ENCODE peak calls at places on chromosomes 5 and 9, in five cellular contexts. One of them, this sample, is unnamed.
A peak's percentile ranks its signal among the peaks of the same experiment; 100 is the strongest.

GRCh38 chr9:137972988-137973470 is 95.4 kb downstream of the CACNA1B start:
- DNase-seq in A549: no peak
- DNase-seq in Peyer's patch: peak; percentile 34
- DNase-seq in erythroblast: no peak
- DNase-seq in GM12891: no peak
- DNase-seq in this sample: peak; percentile 48

GRCh38 chr5:120436996-120437395 is 27.1 kb upstream of the PRR16 start:
- DNase-seq in GM12891: no peak
- DNase-seq in erythroblast: no peak
- DNase-seq in A549: no peak
- DNase-seq in Peyer's patch: no peak
- DNase-seq in this sample: no peak

GRCh38 chr9:95626341-95626740 is 109.6 kb upstream of the PTCH1 start:
- DNase-seq in A549: no peak
- DNase-seq in Peyer's patch: no peak
- DNase-seq in erythroblast: no peak
- DNase-seq in GM12891: no peak
- DNase-seq in this sample: no peak

GRCh38 chr9:72858089-72858912 is 94.6 kb downstream of the ALDH1A1 start:
- DNase-seq in A549: peak; percentile 65
- DNase-seq in erythroblast: peak; percentile 83
- DNase-seq in GM12891: no peak
- DNase-seq in Peyer's patch: peak; percentile 73
- DNase-seq in this sample: no peak

GRCh38 chr5:44546283-44546682 is 157.1 kb upstream of the FGF10 start:
- DNase-seq in A549: no peak
- DNase-seq in erythroblast: no peak
- DNase-seq in Peyer's patch: no peak
- DNase-seq in GM12891: no peak
- DNase-seq in this sample: no peak

GRCh38 chr5:175082866-175083590 is 358.6 kb downstream of the MSX2 start:
- DNase-seq in GM12891: no peak
- DNase-seq in A549: no peak
- DNase-seq in erythroblast: no peak
- DNase-seq in Peyer's patch: no peak
- DNase-seq in this sample: no peak

GRCh38 chr5:132865668-132866341 is 464 bp downstream of the GDF9 start:
- DNase-seq in erythroblast: no peak
- DNase-seq in A549: no peak
- DNase-seq in GM12891: no peak
- DNase-seq in Peyer's patch: no peak
- DNase-seq in this sample: no peak

GRCh38 chr5:170622933-170623332 is 119.1 kb downstream of the KCNIP1 start:
- DNase-seq in A549: no peak
- DNase-seq in Peyer's patch: no peak
- DNase-seq in erythroblast: no peak
- DNase-seq in GM12891: no peak
- DNase-seq in this sample: peak; percentile 33

GRCh38 chr9:129586241-129586640 is 34.7 kb downstream of the C9orf50 start:
- DNase-seq in A549: no peak
- DNase-seq in Peyer's patch: no peak
- DNase-seq in GM12891: no peak
- DNase-seq in erythroblast: no peak
- DNase-seq in this sample: no peak

GRCh38 chr9:129583308-129584038 is 37.4 kb downstream of the C9orf50 start:
- DNase-seq in GM12891: no peak
- DNase-seq in A549: no peak
- DNase-seq in Peyer's patch: no peak
- DNase-seq in erythroblast: no peak
- DNase-seq in this sample: no peak

GRCh38 chr9:129584136-129584535 is 36.8 kb downstream of the C9orf50 start:
- DNase-seq in erythroblast: peak; percentile 66
- DNase-seq in Peyer's patch: no peak
- DNase-seq in A549: peak; percentile 82
- DNase-seq in GM12891: no peak
- DNase-seq in this sample: peak; percentile 85

GRCh38 chr9:129586647-129587046 is 34.3 kb downstream of the C9orf50 start:
- DNase-seq in GM12891: no peak
- DNase-seq in Peyer's patch: no peak
- DNase-seq in erythroblast: no peak
- DNase-seq in A549: no peak
- DNase-seq in this sample: no peak

DNA sequence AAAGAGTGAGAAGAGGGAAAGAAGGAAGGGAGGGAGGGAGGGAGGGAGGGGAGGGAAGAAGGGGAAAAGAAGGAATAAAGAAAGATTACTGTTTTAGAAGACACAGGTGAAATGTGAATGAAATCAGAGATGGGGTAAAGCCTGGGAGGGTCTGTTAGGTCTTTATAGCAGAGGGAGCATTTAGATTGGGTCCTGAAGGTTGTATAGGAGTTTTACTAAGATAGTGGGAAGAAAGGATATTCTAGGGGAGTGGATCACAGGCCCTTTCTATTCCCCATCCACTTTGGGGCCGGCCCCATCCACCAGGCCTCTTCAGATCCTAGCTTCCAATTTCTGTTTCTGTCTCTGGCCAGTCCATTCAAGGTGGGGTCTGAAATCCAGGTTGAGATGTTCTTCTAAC is 35.5 kb downstream of the C9orf50 start:
- DNase-seq in erythroblast: no peak
- DNase-seq in Peyer's patch: no peak
- DNase-seq in A549: no peak
- DNase-seq in GM12891: no peak
- DNase-seq in this sample: no peak
- TF ChIP-seq POLR2A in erythroblast: no peak
- TF ChIP-seq POLR2A in Peyer's patch: no peak
- TF ChIP-seq POLR2A in A549: no peak
- TF ChIP-seq POLR2A in GM12891: no peak
- TF ChIP-seq POLR2A in this sample: no peak

DNA sequence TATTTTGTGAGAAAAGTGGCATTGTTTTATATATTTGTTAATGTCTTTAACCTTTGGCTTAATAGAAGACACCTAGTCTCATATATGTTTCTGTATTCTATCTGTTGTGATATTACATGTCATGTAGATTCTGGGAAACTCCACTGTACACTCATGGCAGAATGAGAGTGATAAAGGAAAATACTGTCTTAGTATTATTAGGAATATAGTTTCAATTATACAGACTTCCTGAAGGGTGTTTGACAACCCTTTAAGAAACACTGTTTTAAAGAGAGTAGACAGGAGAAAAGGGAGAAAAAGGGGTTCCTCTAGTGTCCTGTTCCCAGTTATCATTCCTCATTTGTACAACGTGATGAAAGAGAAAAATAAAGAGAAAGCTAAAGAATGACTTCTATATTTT is 42.1 kb upstream of the SPEF2 start:
- DNase-seq in A549: no peak
- DNase-seq in Peyer's patch: no peak
- DNase-seq in erythroblast: no peak
- DNase-seq in GM12891: no peak
- DNase-seq in this sample: no peak
- TF ChIP-seq POLR2A in A549: no peak
- TF ChIP-seq POLR2A in Peyer's patch: no peak
- TF ChIP-seq POLR2A in erythroblast: no peak
- TF ChIP-seq POLR2A in GM12891: no peak
- TF ChIP-seq POLR2A in this sample: no peak

GRCh38 chr5:157148734-157149615 is 6.3 kb upstream of the MED7 start:
- DNase-seq in Peyer's patch: no peak
- DNase-seq in A549: peak; percentile 81
- DNase-seq in erythroblast: peak; percentile 91
- DNase-seq in GM12891: peak; percentile 40
- DNase-seq in this sample: no peak

GRCh38 chr5:157137691-157138090 is 5.0 kb downstream of the MED7 start:
- DNase-seq in Peyer's patch: no peak
- DNase-seq in GM12891: no peak
- DNase-seq in A549: no peak
- DNase-seq in erythroblast: no peak
- DNase-seq in this sample: peak; percentile 21

GRCh38 chr5:157142317-157143126 is at the start of gene MED7:
- DNase-seq in A549: peak; percentile 99
- DNase-seq in Peyer's patch: peak; percentile 87
- DNase-seq in GM12891: peak; percentile 84
- DNase-seq in erythroblast: peak; percentile 99
- DNase-seq in this sample: peak; percentile 98

DNA sequence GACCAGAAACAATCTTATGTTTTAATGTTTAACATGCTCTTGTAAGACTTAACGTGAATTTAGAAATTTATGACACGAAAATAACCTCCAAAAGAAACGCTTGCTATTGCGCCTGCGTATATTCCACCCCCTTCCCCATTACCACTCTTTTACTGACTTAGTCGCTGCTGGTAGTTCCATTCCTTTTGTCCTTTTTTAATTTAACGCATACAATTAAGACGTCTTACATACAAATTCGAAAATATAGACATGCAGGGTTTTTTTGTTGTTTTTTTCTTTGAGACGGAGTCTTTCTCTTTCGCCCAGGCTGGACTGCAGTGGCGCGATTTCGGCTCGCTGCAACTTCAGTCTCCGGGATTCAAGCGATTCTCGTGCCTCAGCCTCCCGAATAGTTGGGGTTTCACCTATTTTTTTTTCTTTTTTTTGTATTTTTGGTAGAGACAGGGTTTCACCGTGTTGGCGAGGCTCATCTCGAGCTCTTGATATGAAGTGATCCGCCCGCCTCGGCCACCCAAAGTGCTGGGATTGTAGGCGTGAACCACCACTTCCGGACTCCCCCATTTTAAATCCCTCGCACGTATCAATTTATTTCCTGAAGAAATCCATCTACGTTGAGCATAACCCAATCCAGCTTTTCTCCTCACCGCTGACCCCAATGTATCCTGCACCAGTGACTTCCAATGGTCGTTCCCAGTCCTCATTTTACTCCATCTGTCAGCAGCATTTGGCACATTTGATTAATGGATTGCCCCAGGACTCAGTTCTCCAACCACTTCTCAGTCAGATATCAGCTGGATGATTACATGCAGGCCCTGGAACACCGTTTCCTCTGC is 678 bp upstream of the MED7 start:
- DNase-seq in Peyer's patch: peak; percentile 71
- DNase-seq in erythroblast: peak; percentile 87
- DNase-seq in A549: peak; percentile 84
- DNase-seq in GM12891: no peak
- DNase-seq in this sample: peak; percentile 67
- TF ChIP-seq POLR2A in Peyer's patch: no peak
- TF ChIP-seq POLR2A in erythroblast: peak; percentile 85
- TF ChIP-seq POLR2A in A549: no peak
- TF ChIP-seq POLR2A in GM12891: no peak
- TF ChIP-seq POLR2A in this sample: peak; percentile 19

GRCh38 chr9:38254756-38255155 is 137.7 kb upstream of the ALDH1B1 start:
- DNase-seq in erythroblast: no peak
- DNase-seq in A549: no peak
- DNase-seq in GM12891: no peak
- DNase-seq in Peyer's patch: no peak
- DNase-seq in this sample: no peak
- TF ChIP-seq POLR2A in erythroblast: no peak
- TF ChIP-seq POLR2A in A549: no peak
- TF ChIP-seq POLR2A in GM12891: no peak
- TF ChIP-seq POLR2A in Peyer's patch: no peak
- TF ChIP-seq POLR2A in this sample: no peak

DNA sequence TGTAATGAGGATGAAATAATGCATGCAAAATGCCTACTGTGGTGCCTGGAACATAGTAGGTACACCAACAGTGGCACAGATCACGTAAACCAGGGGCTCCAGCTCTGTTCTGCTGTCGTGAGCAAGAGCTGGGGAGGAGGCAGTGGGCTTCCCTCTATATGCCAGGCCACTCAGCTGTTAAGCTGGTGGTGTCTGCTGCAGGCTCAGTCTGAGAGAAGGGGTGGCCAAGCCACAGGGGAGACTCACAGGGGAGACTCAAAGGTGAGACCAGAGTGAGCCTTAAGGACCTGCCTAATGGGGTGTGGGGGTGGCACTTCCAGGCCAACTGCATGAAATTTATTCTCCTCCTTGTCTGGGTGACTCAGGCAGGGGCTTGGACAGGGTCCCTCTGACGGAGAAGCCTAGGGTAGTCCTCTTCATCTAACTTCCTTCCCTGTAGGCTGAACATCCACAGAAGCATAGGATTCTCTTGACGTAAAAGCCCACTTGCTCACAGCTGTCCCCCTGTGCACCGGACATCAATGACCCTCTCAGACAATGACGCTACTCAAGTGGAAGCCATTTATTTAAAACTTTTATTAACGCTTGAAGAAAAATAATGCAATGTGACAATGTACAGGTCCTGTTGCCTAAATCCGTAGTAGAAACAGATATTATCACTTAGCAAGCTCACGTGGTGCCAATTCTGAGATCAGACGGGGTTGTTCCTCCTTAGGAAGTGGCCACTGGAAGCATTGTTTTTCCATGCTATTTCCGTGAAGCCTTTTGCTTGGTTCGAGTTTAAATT is 13.9 kb downstream of the STC2 start:
- DNase-seq in GM12891: no peak
- DNase-seq in erythroblast: no peak
- DNase-seq in Peyer's patch: no peak
- DNase-seq in A549: no peak
- DNase-seq in this sample: no peak
- TF ChIP-seq POLR2A in GM12891: no peak
- TF ChIP-seq POLR2A in erythroblast: no peak
- TF ChIP-seq POLR2A in Peyer's patch: no peak
- TF ChIP-seq POLR2A in A549: no peak
- TF ChIP-seq POLR2A in this sample: no peak

GRCh38 chr5:179795863-179796833 is 2.4 kb downstream of the LTC4S start:
- DNase-seq in erythroblast: peak; percentile 84
- DNase-seq in A549: no peak
- DNase-seq in Peyer's patch: peak; percentile 92
- DNase-seq in GM12891: peak; percentile 78
- DNase-seq in this sample: peak; percentile 87
- TF ChIP-seq POLR2A in erythroblast: no peak
- TF ChIP-seq POLR2A in A549: peak; percentile 28
- TF ChIP-seq POLR2A in Peyer's patch: peak; percentile 28
- TF ChIP-seq POLR2A in GM12891: peak; percentile 63
- TF ChIP-seq POLR2A in this sample: peak; percentile 20

DNA sequence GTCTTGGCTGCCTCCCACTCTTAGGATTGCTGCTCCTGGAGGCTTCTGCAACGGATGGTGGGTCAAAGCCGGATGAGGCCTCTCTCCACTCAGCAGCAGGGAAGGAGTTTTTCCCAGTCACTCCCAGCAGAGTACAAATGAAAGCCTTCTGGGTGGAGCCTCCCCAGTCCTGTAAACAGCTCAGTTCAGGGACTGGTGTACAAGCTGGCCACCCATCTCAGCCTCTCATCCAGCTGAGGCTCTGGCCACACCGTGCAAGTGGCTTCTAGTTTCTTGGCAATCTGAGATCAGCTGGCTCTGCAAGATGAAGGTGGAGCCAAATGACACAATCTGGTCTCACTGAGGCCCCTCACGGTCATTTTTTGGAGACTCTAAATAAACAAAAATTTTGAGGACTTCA is 10.0 kb downstream of the GPX3 start:
- DNase-seq in GM12891: no peak
- DNase-seq in erythroblast: no peak
- DNase-seq in A549: no peak
- DNase-seq in Peyer's patch: no peak
- DNase-seq in this sample: peak; percentile 96
- TF ChIP-seq POLR2A in GM12891: no peak
- TF ChIP-seq POLR2A in erythroblast: no peak
- TF ChIP-seq POLR2A in A549: no peak
- TF ChIP-seq POLR2A in Peyer's patch: no peak
- TF ChIP-seq POLR2A in this sample: no peak

GRCh38 chr9:127828262-127829031 is 25.8 kb downstream of the FPGS start:
- DNase-seq in A549: peak; percentile 87
- DNase-seq in GM12891: no peak
- DNase-seq in erythroblast: peak; percentile 67
- DNase-seq in Peyer's patch: peak; percentile 80
- DNase-seq in this sample: peak; percentile 95
- TF ChIP-seq POLR2A in A549: peak; percentile 24
- TF ChIP-seq POLR2A in GM12891: no peak
- TF ChIP-seq POLR2A in erythroblast: no peak
- TF ChIP-seq POLR2A in Peyer's patch: no peak
- TF ChIP-seq POLR2A in this sample: peak; percentile 24

GRCh38 chr5:42001673-42002072 is 76.6 kb downstream of the FBXO4 start:
- DNase-seq in A549: no peak
- DNase-seq in GM12891: no peak
- DNase-seq in Peyer's patch: no peak
- DNase-seq in erythroblast: no peak
- DNase-seq in this sample: no peak
- TF ChIP-seq POLR2A in A549: no peak
- TF ChIP-seq POLR2A in GM12891: no peak
- TF ChIP-seq POLR2A in Peyer's patch: no peak
- TF ChIP-seq POLR2A in erythroblast: no peak
- TF ChIP-seq POLR2A in this sample: no peak

This sample was measured in sigmoid colon.